ENCODE peak calls at places on chromosomes 16 and 17, in seven cellular contexts. One of them, this sample, is unnamed.

GRCh38 chr16:87541004-87541881 is 48.4 kb upstream of the ZCCHC14 start:
- DNase-seq in transverse colon: peak
- DNase-seq in tibial nerve: no peak
- DNase-seq in A549: no peak
- DNase-seq in stomach: no peak
- DNase-seq in suprapubic skin: no peak
- DNase-seq in sigmoid colon: no peak
- DNase-seq in this sample: peak

GRCh38 chr17:32519769-32520701 is 33.2 kb downstream of the CDK5R1 start:
- DNase-seq in sigmoid colon: peak
- DNase-seq in transverse colon: peak
- DNase-seq in tibial nerve: no peak
- DNase-seq in A549: no peak
- DNase-seq in stomach: peak
- DNase-seq in suprapubic skin: peak
- DNase-seq in this sample: no peak

GRCh38 chr16:86515780-86516617 is 5.7 kb downstream of the FOXF1 start:
- DNase-seq in A549: no peak
- DNase-seq in transverse colon: no peak
- DNase-seq in tibial nerve: no peak
- DNase-seq in suprapubic skin: no peak
- DNase-seq in sigmoid colon: no peak
- DNase-seq in stomach: no peak
- DNase-seq in this sample: no peak

GRCh38 chr16:4283939-4284338 is 11.1 kb upstream of the TFAP4 start:
- DNase-seq in transverse colon: no peak
- DNase-seq in tibial nerve: no peak
- DNase-seq in stomach: no peak
- DNase-seq in suprapubic skin: no peak
- DNase-seq in A549: no peak
- DNase-seq in sigmoid colon: no peak
- DNase-seq in this sample: no peak

GRCh38 chr16:75460441-75460840 is 4.0 kb downstream of the TMEM170A start:
- DNase-seq in tibial nerve: no peak
- DNase-seq in transverse colon: no peak
- DNase-seq in suprapubic skin: peak
- DNase-seq in stomach: no peak
- DNase-seq in sigmoid colon: no peak
- DNase-seq in A549: no peak
- DNase-seq in this sample: no peak

GRCh38 chr16:727291-727977 is 528 bp downstream of the HAGHL start:
- DNase-seq in stomach: no peak
- DNase-seq in tibial nerve: no peak
- DNase-seq in sigmoid colon: no peak
- DNase-seq in transverse colon: peak
- DNase-seq in suprapubic skin: no peak
- DNase-seq in A549: no peak
- DNase-seq in this sample: peak

GRCh38 chr16:3717235-3718018 is at the start of gene TRAP1:
- DNase-seq in tibial nerve: peak
- DNase-seq in suprapubic skin: peak
- DNase-seq in stomach: peak
- DNase-seq in transverse colon: peak
- DNase-seq in A549: peak
- DNase-seq in sigmoid colon: peak
- DNase-seq in this sample: peak

GRCh38 chr17:82752371-82753200 is 721 bp downstream of the TBCD start:
- DNase-seq in A549: no peak
- DNase-seq in transverse colon: peak
- DNase-seq in tibial nerve: no peak
- DNase-seq in suprapubic skin: no peak
- DNase-seq in stomach: no peak
- DNase-seq in sigmoid colon: peak
- DNase-seq in this sample: no peak

GRCh38 chr17:7748098-7748775 is 30.7 kb downstream of the DNAH2 start:
- DNase-seq in stomach: no peak
- DNase-seq in transverse colon: no peak
- DNase-seq in suprapubic skin: no peak
- DNase-seq in A549: no peak
- DNase-seq in sigmoid colon: peak
- DNase-seq in tibial nerve: no peak
- DNase-seq in this sample: no peak

GRCh38 chr16:66254751-66255150 is 111.7 kb upstream of the CDH5 start:
- DNase-seq in suprapubic skin: no peak
- DNase-seq in stomach: no peak
- DNase-seq in sigmoid colon: no peak
- DNase-seq in transverse colon: no peak
- DNase-seq in tibial nerve: no peak
- DNase-seq in A549: no peak
- DNase-seq in this sample: no peak

GRCh38 chr16:68065716-68066305 is 19.4 kb upstream of the NFATC3 start:
- DNase-seq in sigmoid colon: no peak
- DNase-seq in transverse colon: no peak
- DNase-seq in tibial nerve: no peak
- DNase-seq in stomach: peak
- DNase-seq in suprapubic skin: peak
- DNase-seq in A549: no peak
- DNase-seq in this sample: peak

GRCh38 chr17:12107905-12108304 is 87.2 kb downstream of the MAP2K4 start:
- DNase-seq in suprapubic skin: no peak
- DNase-seq in tibial nerve: no peak
- DNase-seq in sigmoid colon: no peak
- DNase-seq in stomach: no peak
- DNase-seq in A549: no peak
- DNase-seq in transverse colon: no peak
- DNase-seq in this sample: no peak

GRCh38 chr17:58339775-58340622 is 11.4 kb upstream of the TSPOAP1 start:
- DNase-seq in stomach: no peak
- DNase-seq in A549: no peak
- DNase-seq in transverse colon: no peak
- DNase-seq in sigmoid colon: no peak
- DNase-seq in suprapubic skin: no peak
- DNase-seq in tibial nerve: no peak
- DNase-seq in this sample: no peak

GRCh38 chr17:58338454-58338841 is 9.9 kb upstream of the TSPOAP1 start:
- DNase-seq in sigmoid colon: no peak
- DNase-seq in tibial nerve: no peak
- DNase-seq in transverse colon: no peak
- DNase-seq in A549: no peak
- DNase-seq in suprapubic skin: no peak
- DNase-seq in stomach: no peak
- DNase-seq in this sample: no peak

GRCh38 chr17:58340623-58340876 is 11.5 kb downstream of the SUPT4H1 start:
- DNase-seq in tibial nerve: no peak
- DNase-seq in suprapubic skin: no peak
- DNase-seq in sigmoid colon: no peak
- DNase-seq in transverse colon: no peak
- DNase-seq in A549: no peak
- DNase-seq in stomach: no peak
- DNase-seq in this sample: no peak

GRCh38 chr17:58337600-58338453 is 9.2 kb upstream of the TSPOAP1 start:
- DNase-seq in suprapubic skin: peak
- DNase-seq in stomach: peak
- DNase-seq in sigmoid colon: peak
- DNase-seq in tibial nerve: peak
- DNase-seq in transverse colon: peak
- DNase-seq in A549: no peak
- DNase-seq in this sample: peak

GRCh38 chr17:58338907-58339774 is 10.5 kb upstream of the TSPOAP1 start:
- DNase-seq in transverse colon: peak
- DNase-seq in stomach: no peak
- DNase-seq in sigmoid colon: peak
- DNase-seq in tibial nerve: no peak
- DNase-seq in suprapubic skin: no peak
- DNase-seq in A549: no peak
- DNase-seq in this sample: peak
- TF ChIP-seq CTCF in transverse colon: no peak
- TF ChIP-seq CTCF in stomach: no peak
- TF ChIP-seq CTCF in sigmoid colon: no peak
- TF ChIP-seq CTCF in tibial nerve: no peak
- TF ChIP-seq CTCF in suprapubic skin: no peak
- TF ChIP-seq CTCF in A549: no peak
- TF ChIP-seq CTCF in this sample: no peak

GRCh38 chr16:55559933-55560516 is 6.5 kb upstream of the CAPNS2 start:
- DNase-seq in transverse colon: no peak
- DNase-seq in A549: no peak
- DNase-seq in sigmoid colon: no peak
- DNase-seq in tibial nerve: no peak
- DNase-seq in stomach: no peak
- DNase-seq in suprapubic skin: no peak
- DNase-seq in this sample: no peak
- TF ChIP-seq EP300 in transverse colon: no peak
- TF ChIP-seq EP300 in A549: no peak
- TF ChIP-seq EP300 in sigmoid colon: no peak
- TF ChIP-seq EP300 in tibial nerve: no peak
- TF ChIP-seq EP300 in stomach: no peak
- TF ChIP-seq EP300 in suprapubic skin: no peak
- TF ChIP-seq EP300 in this sample: no peak

DNA sequence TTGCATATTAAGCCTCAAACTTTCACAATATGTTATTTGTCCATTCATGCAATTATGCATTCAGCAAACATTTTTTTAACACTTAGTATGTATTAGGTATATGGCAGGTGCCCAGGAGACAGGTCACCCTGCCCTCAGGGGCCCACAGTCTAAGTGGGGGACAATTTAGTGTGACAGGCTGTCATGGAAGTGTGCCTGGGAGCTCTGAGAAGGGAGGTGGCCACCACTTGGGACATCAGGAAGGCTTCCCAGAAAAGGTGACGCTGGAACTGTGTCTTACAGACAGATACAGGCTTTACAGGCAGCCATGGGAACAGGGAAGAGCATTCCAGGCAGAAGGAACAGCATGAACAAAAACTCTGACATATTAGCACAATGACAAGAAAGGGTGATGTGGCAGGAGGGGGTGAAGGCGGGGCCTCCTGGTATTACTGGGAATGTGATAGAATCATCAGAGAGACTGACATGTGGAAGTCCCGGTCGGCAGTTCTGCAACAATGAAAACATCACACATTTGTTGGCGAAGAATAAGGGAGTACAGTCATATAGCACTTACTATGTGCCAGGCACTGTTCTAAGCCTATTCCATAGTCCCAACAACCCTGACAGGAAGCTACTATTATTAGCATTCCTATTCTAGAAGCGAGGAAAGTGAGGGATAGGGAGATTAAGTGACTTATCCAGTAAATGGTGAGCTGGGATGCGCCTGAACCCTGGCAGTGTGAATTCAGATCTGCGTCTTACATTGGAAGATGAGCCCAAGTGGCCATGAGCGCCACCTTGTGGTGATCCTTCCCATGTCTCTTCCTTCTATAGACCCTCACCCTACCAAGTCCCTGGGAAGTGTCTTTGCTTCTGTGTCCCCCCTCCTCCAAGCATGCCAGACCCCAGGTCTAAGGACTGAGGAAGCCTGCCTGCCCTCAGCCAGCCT is 13.7 kb downstream of the FMNL1 start:
- DNase-seq in sigmoid colon: peak
- DNase-seq in stomach: peak
- DNase-seq in suprapubic skin: peak
- DNase-seq in transverse colon: peak
- DNase-seq in tibial nerve: peak
- DNase-seq in A549: peak
- DNase-seq in this sample: peak
- TF ChIP-seq CTCF in sigmoid colon: peak
- TF ChIP-seq CTCF in stomach: peak
- TF ChIP-seq CTCF in suprapubic skin: peak
- TF ChIP-seq CTCF in transverse colon: peak
- TF ChIP-seq CTCF in tibial nerve: peak
- TF ChIP-seq CTCF in A549: peak
- TF ChIP-seq CTCF in this sample: peak

DNA sequence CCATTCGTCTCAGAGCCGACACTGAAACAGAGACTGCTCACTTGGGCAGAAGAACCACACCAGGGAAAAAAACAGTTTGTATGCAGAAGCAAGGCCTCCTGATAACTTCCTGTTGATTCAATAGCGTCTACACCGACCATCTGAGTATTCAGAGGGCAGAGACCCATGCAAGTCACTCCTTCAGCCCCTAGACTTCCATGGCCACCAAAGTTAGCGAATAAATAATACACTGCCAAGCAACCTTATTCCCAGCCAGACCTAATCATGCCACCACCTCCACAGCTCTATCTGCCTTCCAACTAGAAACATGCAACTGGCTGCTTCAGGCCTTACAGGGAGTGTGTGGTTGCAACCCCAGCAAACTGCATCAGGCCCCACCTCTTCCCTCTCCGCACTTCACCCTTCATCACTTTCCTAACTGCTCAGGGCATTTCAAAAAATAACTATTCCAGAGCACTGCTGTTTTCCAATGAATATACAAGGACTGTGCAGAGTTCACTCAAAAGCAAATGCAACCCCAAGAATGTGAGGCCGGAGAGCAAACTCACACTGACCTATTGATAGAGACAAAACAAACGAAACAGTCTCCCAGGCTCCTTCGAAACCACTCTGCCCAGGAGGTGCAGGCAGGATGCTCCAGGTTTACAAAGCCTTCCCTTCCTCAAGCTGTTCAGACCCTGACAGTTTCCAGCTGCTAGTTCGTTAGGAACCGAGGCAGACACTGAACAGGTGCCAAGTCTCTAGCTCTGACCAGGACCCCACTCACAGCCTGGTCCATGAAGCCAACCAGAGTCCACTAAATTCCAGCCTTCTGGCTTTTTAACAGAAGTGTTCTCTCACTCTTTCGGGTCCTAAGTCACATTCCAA is 3.6 kb downstream of the USP7 start:
- DNase-seq in sigmoid colon: no peak
- DNase-seq in tibial nerve: no peak
- DNase-seq in stomach: no peak
- DNase-seq in transverse colon: no peak
- DNase-seq in suprapubic skin: no peak
- DNase-seq in A549: no peak
- DNase-seq in this sample: no peak
- TF ChIP-seq EP300 in sigmoid colon: no peak
- TF ChIP-seq EP300 in tibial nerve: no peak
- TF ChIP-seq EP300 in stomach: no peak
- TF ChIP-seq EP300 in transverse colon: no peak
- TF ChIP-seq EP300 in suprapubic skin: no peak
- TF ChIP-seq EP300 in A549: no peak
- TF ChIP-seq EP300 in this sample: no peak